ENCODE peak calls at places on chromosomes 16 and 17, in seven cellular contexts. H is IMR-90, Y is ovary, E is psoas muscle, A is PC-3, M is kidney, Q is pancreas. K is an unnamed sample.
A peak's percentile ranks its signal among the peaks of the same experiment; 100 is the strongest.

GRCh38 chr17:65181237-65182061 is 44.3 kb downstream of the RGS9 start:
- DNase-seq in H (no peak), Y (no peak), E (no peak), A (no peak), M (no peak), Q (no peak), K (no peak)

GRCh38 chr17:72338847-72339790 is 218.3 kb downstream of the SOX9 start:
- DNase-seq in H (peak; percentile 97), Y (no peak), E (no peak), A (peak; percentile 97), M (peak; percentile 87), Q (peak; percentile 49), K (peak; percentile 95)

GRCh38 chr17:79065105-79065670 is 9.4 kb upstream of the ENGASE start:
- DNase-seq in H (peak; percentile 32), Y (no peak), E (no peak), A (peak; percentile 78), M (no peak), Q (no peak), K (peak; percentile 83)

GRCh38 chr17:39194089-39194984 is 3.1 kb downstream of the CACNB1 start:
- DNase-seq in H (peak; percentile 67), Y (no peak), E (peak; percentile 96), A (no peak), M (no peak), Q (no peak), K (no peak)

GRCh38 chr17:40112718-40113109 is 9.1 kb upstream of the MSL1 start:
- DNase-seq in H (no peak), Y (peak; percentile 27), E (no peak), A (no peak), M (peak; percentile 18), Q (no peak), K (no peak)

GRCh38 chr16:81480856-81481821 is 36.5 kb downstream of the CMIP start:
- DNase-seq in H (peak; percentile 22), Y (no peak), E (peak; percentile 75), A (no peak), M (peak; percentile 82), Q (no peak), K (no peak)

GRCh38 chr16:12878973-12879372 is 22.4 kb upstream of the SHISA9 start:
- DNase-seq in H (no peak), Y (no peak), E (no peak), A (no peak), M (no peak), Q (no peak), K (no peak)

GRCh38 chr16:15593235-15593634 is 49.7 kb downstream of the MARF1 start:
- DNase-seq in H (no peak), Y (no peak), E (no peak), A (no peak), M (no peak), Q (no peak), K (no peak)

GRCh38 chr16:1300664-1301476 is 8.6 kb upstream of the UBE2I start:
- DNase-seq in H (peak; percentile 22), Y (no peak), E (peak; percentile 85), A (peak; percentile 61), M (peak; percentile 89), Q (peak; percentile 81), K (peak; percentile 63)

GRCh38 chr17:75874323-75875181 is 3.8 kb downstream of the TRIM47 start:
- DNase-seq in H (no peak), Y (no peak), E (no peak), A (no peak), M (no peak), Q (no peak), K (no peak)

GRCh38 chr17:72556944-72557826 is 436.4 kb downstream of the SOX9 start:
- DNase-seq in H (peak; percentile 57), Y (peak; percentile 25), E (peak; percentile 63), A (peak; percentile 89), M (peak; percentile 82), Q (peak; percentile 77), K (peak; percentile 89)

GRCh38 chr17:35795007-35795870 is at the start of gene MMP28:
- DNase-seq in H (no peak), Y (no peak), E (peak; percentile 62), A (peak; percentile 40), M (peak; percentile 81), Q (no peak), K (no peak)

GRCh38 chr16:72424776-72425175 is 252.8 kb upstream of the PMFBP1 start:
- DNase-seq in H (no peak), Y (no peak), E (no peak), A (no peak), M (no peak), Q (no peak), K (no peak)

GRCh38 chr16:57844416-57845030 is 42.2 kb upstream of the KIFC3 start:
- DNase-seq in H (no peak), Y (no peak), E (no peak), A (no peak), M (no peak), Q (no peak), K (no peak)

GRCh38 chr17:81448960-81449359 is 53.7 kb downstream of the BAHCC1 start:
- DNase-seq in H (no peak), Y (no peak), E (no peak), A (no peak), M (no peak), Q (no peak), K (peak; percentile 80)

DNA sequence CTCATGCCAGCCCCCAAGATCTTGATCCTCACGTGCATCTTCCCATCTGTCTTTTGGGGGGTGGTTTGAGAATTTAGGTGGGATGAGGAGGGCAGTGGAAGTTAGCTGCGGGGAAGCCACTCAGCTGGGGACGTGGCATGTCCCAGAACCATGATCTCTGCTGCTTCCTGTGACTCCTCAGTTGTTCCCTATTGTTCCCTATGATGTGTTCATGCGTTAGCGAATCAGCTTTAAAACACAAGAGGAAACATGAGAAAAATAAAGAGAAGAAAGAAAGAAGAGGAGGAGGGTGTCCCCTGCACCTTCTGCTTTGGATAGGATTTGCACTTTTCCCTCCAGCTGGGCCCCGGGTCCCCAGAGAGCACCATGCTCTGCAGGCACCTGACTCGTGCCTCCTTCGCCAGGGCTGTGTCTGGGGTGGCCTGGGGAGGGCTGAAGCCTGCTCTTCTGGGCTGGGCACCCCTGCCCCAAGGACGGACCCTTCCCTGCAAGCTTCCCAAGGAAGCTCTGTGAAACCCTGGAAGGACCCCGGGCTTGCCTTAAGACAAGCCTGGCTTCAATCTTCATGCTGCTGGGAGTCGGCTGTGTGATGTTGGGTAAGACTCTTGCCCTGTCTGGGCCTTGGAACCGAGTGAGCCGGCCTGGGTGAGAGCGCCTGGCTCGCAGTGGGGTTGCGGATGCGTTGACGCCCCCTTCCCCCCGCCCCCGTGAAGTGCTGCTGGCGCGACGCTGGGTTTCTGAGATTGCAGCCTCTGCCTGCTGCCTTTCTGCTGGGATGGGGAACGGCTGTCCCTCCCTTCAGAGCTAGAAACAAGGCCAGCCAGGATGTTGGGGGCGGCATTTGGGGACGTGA is 62.8 kb upstream of the CIBAR2 start:
- DNase-seq in H (peak; percentile 54), Y (no peak), E (peak; percentile 47), A (peak; percentile 19), M (peak; percentile 67), Q (no peak), K (no peak)
- H3K4me1 ChIP-seq in H (peaks cover 43% of the 10 kb centered on the region), Y (peaks cover 32% of the 10 kb centered on the region), E (peaks cover 61% of the 10 kb centered on the region), A (peaks cover 40% of the 10 kb centered on the region), M (peaks cover 13% of the 10 kb centered on the region), Q (peaks cover 18% of the 10 kb centered on the region), K (peaks cover 24% of the 10 kb centered on the region)

DNA sequence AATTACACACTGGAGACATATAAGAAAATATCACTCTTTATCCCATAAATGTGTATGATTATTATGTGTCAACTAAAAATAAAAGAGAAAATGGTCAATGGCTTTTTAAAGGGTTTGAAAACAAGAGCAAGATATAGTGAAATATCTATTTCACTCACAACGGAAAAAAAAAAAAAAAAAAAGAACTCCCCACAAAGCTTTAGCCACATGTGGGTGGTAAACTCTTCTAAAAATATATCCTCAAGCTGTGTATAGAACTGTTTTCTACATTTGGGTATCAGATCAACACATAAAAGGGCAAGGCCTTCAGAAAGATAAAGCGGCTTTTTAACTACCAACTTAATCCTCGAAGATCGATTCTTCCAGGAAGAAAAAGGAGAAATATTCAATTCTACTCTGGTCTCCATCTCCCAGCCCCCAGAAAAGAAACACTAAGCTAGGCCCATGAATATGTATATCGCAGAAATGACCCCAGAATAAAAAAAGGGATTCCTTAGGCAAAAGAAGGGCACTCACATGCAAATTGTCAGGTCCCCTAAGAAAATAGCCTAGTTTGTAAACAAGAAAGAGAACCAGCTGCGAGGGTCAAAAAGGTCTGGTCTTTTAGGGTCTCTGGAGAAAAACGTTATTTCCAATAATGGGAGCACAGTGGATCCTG is 4.4 kb downstream of the LITAF start:
- DNase-seq in H (no peak), Y (no peak), E (no peak), A (no peak), M (no peak), Q (no peak), K (no peak)
- H3K4me1 ChIP-seq in H (peaks cover 9% of the 10 kb centered on the region), Y (peaks cover 4% of the 10 kb centered on the region), E (peaks cover 13% of the 10 kb centered on the region), A (peaks cover 16% of the 10 kb centered on the region), M (no peaks in the 10 kb centered on the region), Q (peaks cover 7% of the 10 kb centered on the region), K (peaks cover 23% of the 10 kb centered on the region)

GRCh38 chr16:17303101-17303500 is 167.7 kb downstream of the XYLT1 start:
- DNase-seq in H (no peak), Y (no peak), E (no peak), A (no peak), M (no peak), Q (no peak), K (no peak)

GRCh38 chr16:17306745-17307144 is 164.0 kb downstream of the XYLT1 start:
- DNase-seq in H (no peak), Y (no peak), E (no peak), A (no peak), M (no peak), Q (no peak), K (no peak)

GRCh38 chr16:17304124-17304813 is 166.5 kb downstream of the XYLT1 start:
- DNase-seq in H (peak; percentile 17), Y (no peak), E (no peak), A (peak; percentile 22), M (no peak), Q (peak; percentile 81), K (no peak)

GRCh38 chr16:17305694-17306093 is 165.1 kb downstream of the XYLT1 start:
- DNase-seq in H (no peak), Y (no peak), E (no peak), A (no peak), M (no peak), Q (no peak), K (no peak)

DNA sequence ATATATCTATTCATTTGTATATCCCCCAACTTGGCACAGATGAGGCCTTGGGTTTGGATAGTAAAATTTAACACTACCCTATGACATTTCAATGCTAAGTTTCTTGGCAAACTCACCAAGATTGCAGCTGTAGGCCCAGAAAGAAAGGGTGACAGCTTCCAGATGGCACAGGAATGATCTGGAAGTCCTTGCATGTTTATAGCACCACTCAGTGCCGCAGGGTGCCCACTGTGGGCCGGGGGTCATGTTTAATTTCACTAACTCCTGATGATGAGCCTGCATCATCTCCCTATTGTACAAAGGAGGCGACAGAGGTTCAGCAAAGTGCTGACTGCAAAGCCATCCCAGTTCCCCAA is 166.0 kb downstream of the XYLT1 start:
- DNase-seq in H (peak; percentile 5), Y (peak; percentile 57), E (no peak), A (no peak), M (no peak), Q (no peak), K (no peak)
- H3K4me1 ChIP-seq in H (no peaks in the 10 kb centered on the region), Y (peaks cover 10% of the 10 kb centered on the region), E (peaks cover 29% of the 10 kb centered on the region), A (no peaks in the 10 kb centered on the region), M (peaks cover 3% of the 10 kb centered on the region), Q (peaks cover 63% of the 10 kb centered on the region), K (no peaks in the 10 kb centered on the region)

DNA sequence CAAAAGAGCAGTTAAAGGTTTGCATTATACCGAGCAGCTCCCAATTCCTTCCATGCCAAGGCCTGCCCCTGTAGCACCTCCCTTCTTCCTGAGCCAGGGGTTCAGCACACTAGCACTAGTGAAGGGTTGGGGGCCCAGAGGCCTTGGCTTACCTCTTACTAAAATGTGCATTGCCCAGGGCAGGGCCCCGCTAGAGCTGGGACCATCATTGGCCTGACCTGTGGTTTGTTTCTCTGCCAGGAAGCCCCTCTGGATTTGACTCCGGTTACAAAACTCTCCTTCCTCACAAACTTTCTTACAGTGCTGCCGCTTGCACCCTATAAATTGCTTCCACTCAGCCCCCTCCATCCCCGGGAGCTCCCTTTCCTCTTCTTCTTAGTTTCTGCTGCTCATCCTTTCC is 33.8 kb downstream of the MPRIP start:
- DNase-seq in H (no peak), Y (peak; percentile 10), E (no peak), A (no peak), M (peak; percentile 26), Q (no peak), K (no peak)
- H3K4me1 ChIP-seq in H (peaks cover 30% of the 10 kb centered on the region), Y (peaks cover 36% of the 10 kb centered on the region), E (peaks cover 93% of the 10 kb centered on the region), A (peaks cover 73% of the 10 kb centered on the region), M (peaks cover 65% of the 10 kb centered on the region), Q (peaks cover 16% of the 10 kb centered on the region), K (peaks cover 22% of the 10 kb centered on the region)

K was measured in SJCRH30.